ENCODE peak calls at places on chromosomes 3 and 15, in four cellular contexts. H, I, M and C are unnamed samples.

GRCh38 chr3:127711021-127711420 is 38.3 kb downstream of the ABTB1 start:
- DNase-seq in H (no peak), I (no peak), M (no peak), C (no peak)

GRCh38 chr3:140053011-140053702 is 118.2 kb downstream of the CLSTN2 start:
- DNase-seq in M (no peak), I (no peak), H (peak; percentile 86), C (no peak)

GRCh38 chr3:87901141-87901540 is 157.7 kb downstream of the CGGBP1 start:
- DNase-seq in I (no peak), H (no peak), M (no peak), C (no peak)

GRCh38 chr15:99324082-99324620 is 72.9 kb downstream of the LRRC28 start:
- DNase-seq in I (peak; percentile 20), M (peak; percentile 56), H (no peak), C (no peak)

GRCh38 chr3:123067689-123068226 is 933 bp downstream of the PDIA5 start:
- DNase-seq in I (no peak), M (no peak), H (no peak), C (no peak)

GRCh38 chr15:32107477-32108080 is 77.3 kb downstream of the CHRNA7 start:
- DNase-seq in M (no peak), H (no peak), I (no peak), C (no peak)

GRCh38 chr3:185656321-185656840 is 70.3 kb downstream of the SENP2 start:
- DNase-seq in I (no peak), M (peak; percentile 99), H (no peak), C (no peak)

GRCh38 chr3:69244036-69244435 is 121.6 kb upstream of the LMOD3 start:
- DNase-seq in H (no peak), I (no peak), M (no peak), C (no peak)

GRCh38 chr3:82940124-82940523 is 1178.7 kb upstream of the GBE1 start:
- DNase-seq in I (no peak), M (no peak), H (peak; percentile 75), C (no peak)

GRCh38 chr3:177992993-177993969 is 543.0 kb upstream of the KCNMB2 start:
- DNase-seq in I (no peak), M (no peak), H (no peak), C (no peak)

GRCh38 chr15:24916305-24917009 is 38.3 kb upstream of the SNRPN start:
- DNase-seq in I (no peak), H (no peak), M (no peak), C (no peak)

GRCh38 chr15:47542312-47543094 is 174.8 kb upstream of the SEMA6D start:
- DNase-seq in H (no peak), M (no peak), I (no peak), C (no peak)

GRCh38 chr15:75815811-75816719 is 27.2 kb upstream of the UBE2Q2 start:
- DNase-seq in H (peak; percentile 18), I (no peak), M (no peak), C (no peak)

GRCh38 chr15:38217788-38218609 is 34.6 kb upstream of the SPRED1 start:
- DNase-seq in H (no peak), M (no peak), I (no peak), C (no peak)

GRCh38 chr3:170563712-170564423 is 22.0 kb downstream of the SLC7A14 start:
- DNase-seq in H (no peak), I (no peak), M (peak; percentile 12), C (peak; percentile 32)